ENCODE peak calls at places on chromosomes 11 and 22, in nine cellular contexts. R is activated naive CD8-positive, alpha-beta T cell treated with anti-CD3 and anti-CD28 coated beads, Interleukin-2, amount 50 U/mL, for 24 hours; F is activated CD8-positive, alpha-beta T cell treated with anti-CD3 and anti-CD28 coated beads, Interleukin-2, amount 10 ng/mL, durations not matched to agents 7 days and 5 days; T is frontal cortex; X is kidney tubule cell; M is brain pericyte; J is stimulated activated CD4-positive, alpha-beta T cell treated with anti-CD3 and anti-CD28 coated beads, Interleukin-4, amount 100 ng/mL, for 4 hours; Z is dorsolateral prefrontal cortex; O is amygdala. Y is an unnamed sample.

GRCh38 chr22:27252282-27253049 is 549.1 kb downstream of the MN1 start:
- DNase-seq in O (no peak), R (no peak), T (no peak), Z (no peak), F (no peak), M (no peak), J (no peak), X (peak), Y (peak)

GRCh38 chr22:18032455-18033101 is 8.2 kb upstream of the MICAL3 start:
- DNase-seq in Z (no peak), F (no peak), J (no peak), O (no peak), M (no peak), T (no peak), R (no peak), X (peak), Y (peak)

GRCh38 chr22:46356496-46357185 is 21.1 kb downstream of the TRMU start:
- DNase-seq in R (no peak), O (no peak), T (no peak), X (no peak), F (no peak), M (no peak), Z (no peak), J (no peak), Y (no peak)

GRCh38 chr11:107014871-107015270 is 3.4 kb downstream of the GUCY1A2 start:
- DNase-seq in F (no peak), Z (no peak), R (no peak), T (no peak), X (no peak), M (no peak), J (no peak), O (no peak), Y (peak)

GRCh38 chr11:103091024-103091423 is 936 bp downstream of the DCUN1D5 start:
- DNase-seq in R (no peak), T (no peak), J (no peak), X (peak), M (no peak), Z (no peak), F (no peak), O (no peak), Y (peak)

GRCh38 chr11:62546937-62547625 is 475 bp upstream of the AHNAK start:
- DNase-seq in Z (no peak), M (no peak), J (no peak), O (no peak), T (peak), X (peak), R (peak), F (no peak), Y (peak)

GRCh38 chr11:72712168-72712721 is 38.0 kb upstream of the PDE2A start:
- DNase-seq in F (no peak), M (no peak), R (no peak), O (peak), J (no peak), T (no peak), X (no peak), Z (peak), Y (no peak)

GRCh38 chr11:3626250-3626960 is 15.4 kb downstream of the ART5 start:
- DNase-seq in F (no peak), X (peak), R (peak), Z (peak), T (no peak), J (no peak), O (no peak), M (no peak), Y (no peak)

GRCh38 chr22:20423636-20424511 is 13.8 kb downstream of the SCARF2 start:
- DNase-seq in J (no peak), R (no peak), O (peak), Z (no peak), T (peak), X (no peak), F (no peak), M (no peak), Y (no peak)

GRCh38 chr11:12798609-12799011 is 124.4 kb downstream of the TEAD1 start:
- DNase-seq in X (no peak), F (no peak), J (no peak), Z (no peak), R (no peak), O (no peak), T (no peak), M (no peak), Y (peak)

GRCh38 chr22:37225481-37225880 is 13.2 kb upstream of the SSTR3 start:
- DNase-seq in M (no peak), T (no peak), R (no peak), X (no peak), O (no peak), F (peak), Z (no peak), J (no peak), Y (no peak)

GRCh38 chr11:17725174-17725573 is 5.8 kb downstream of the MYOD1 start:
- DNase-seq in F (no peak), J (no peak), M (no peak), R (no peak), T (no peak), O (no peak), X (no peak), Z (no peak), Y (no peak)

GRCh38 chr11:118291453-118291852 is 13.1 kb upstream of the CD3E start:
- DNase-seq in R (no peak), Z (no peak), T (no peak), F (no peak), O (no peak), X (no peak), J (no peak), M (no peak), Y (peak)

GRCh38 chr11:93939084-93939780 is 81.9 kb upstream of the HEPHL1 start:
- DNase-seq in R (no peak), O (no peak), F (no peak), M (no peak), T (no peak), J (no peak), Z (no peak), X (peak), Y (peak)

GRCh38 chr11:27075192-27075591 is 34.6 kb downstream of the BBOX1 start:
- DNase-seq in F (no peak), O (no peak), X (peak), Z (no peak), T (no peak), M (no peak), R (no peak), J (no peak), Y (no peak)

GRCh38 chr11:95849087-95849825 is 59.0 kb downstream of the CEP57 start:
- DNase-seq in R (peak), F (peak), M (peak), O (peak), X (peak), Z (peak), T (peak), J (peak), Y (peak)

GRCh38 chr11:127656266-127656879 is 655.8 kb upstream of the KIRREL3 start:
- DNase-seq in T (no peak), Z (no peak), X (peak), F (no peak), R (no peak), J (no peak), O (no peak), M (no peak), Y (no peak)

GRCh38 chr22:34829485-34829884 is 236.5 kb upstream of the ISX start:
- DNase-seq in O (no peak), T (no peak), Z (no peak), F (no peak), R (no peak), J (no peak), M (no peak), X (no peak), Y (no peak)

GRCh38 chr11:93983542-93984204 is 37.5 kb upstream of the HEPHL1 start:
- DNase-seq in O (no peak), T (no peak), J (no peak), F (no peak), M (no peak), R (no peak), Z (no peak), X (no peak), Y (no peak)

GRCh38 chr11:19183641-19184040 is 18.1 kb downstream of the CSRP3 start:
- DNase-seq in O (no peak), T (no peak), Z (no peak), J (no peak), F (no peak), X (no peak), M (no peak), R (no peak), Y (no peak)

GRCh38 chr11:23123766-23124165 is 263.5 kb upstream of the CCDC179 start:
- DNase-seq in Z (no peak), R (no peak), T (no peak), J (no peak), F (no peak), M (no peak), X (peak), O (no peak), Y (peak)

GRCh38 chr11:13008625-13009475 is at the start of gene RASSF10:
- DNase-seq in O (peak), Z (no peak), T (peak), F (peak), J (no peak), X (peak), R (peak), M (no peak), Y (peak)

GRCh38 chr11:288328-289144 is at the start of gene PGGHG:
- DNase-seq in J (peak), Z (peak), X (peak), F (peak), R (peak), T (peak), O (no peak), M (no peak), Y (peak)

GRCh38 chr11:24496371-24496727 is 504 bp upstream of the LUZP2 start:
- DNase-seq in O (no peak), Z (no peak), J (no peak), F (no peak), T (no peak), R (no peak), X (no peak), M (no peak), Y (no peak)

GRCh38 chr11:24513837-24514594 is 17.2 kb downstream of the LUZP2 start:
- DNase-seq in Z (no peak), R (no peak), J (no peak), X (peak), O (no peak), F (no peak), T (no peak), M (no peak), Y (no peak)

GRCh38 chr11:68300076-68300830 is 12.1 kb upstream of the LRP5 start:
- DNase-seq in T (no peak), O (no peak), F (no peak), M (no peak), R (no peak), Z (peak), X (no peak), J (no peak), Y (no peak)

Y was measured in epithelial cell of esophagus.